ENCODE peak calls at places on chromosomes 7 and 10, in nine cellular contexts. One of them, this sample, is unnamed.

GRCh38 chr10:86609920-86610319 is 44.4 kb upstream of the OPN4 start:
- DNase-seq in cardiac muscle cell: no peak
- DNase-seq in left ventricle myocardium inferior: no peak
- DNase-seq in A549: no peak
- DNase-seq in lung: no peak
- DNase-seq in progenitor cell of endocrine pancreas: no peak
- DNase-seq in neural progenitor cell: no peak
- DNase-seq in fibroblast of the aortic adventitia: no peak
- DNase-seq in fibroblast of pulmonary artery: no peak
- DNase-seq in this sample: no peak

GRCh38 chr7:158495256-158495655 is 92.4 kb downstream of the PTPRN2 start:
- DNase-seq in A549: no peak
- DNase-seq in lung: no peak
- DNase-seq in progenitor cell of endocrine pancreas: no peak
- DNase-seq in fibroblast of the aortic adventitia: no peak
- DNase-seq in fibroblast of pulmonary artery: no peak
- DNase-seq in cardiac muscle cell: no peak
- DNase-seq in neural progenitor cell: peak; percentile 39
- DNase-seq in left ventricle myocardium inferior: no peak
- DNase-seq in this sample: no peak

GRCh38 chr10:78626471-78626870 is 442.3 kb upstream of the ZMIZ1 start:
- DNase-seq in left ventricle myocardium inferior: no peak
- DNase-seq in fibroblast of pulmonary artery: no peak
- DNase-seq in neural progenitor cell: peak; percentile 80
- DNase-seq in fibroblast of the aortic adventitia: no peak
- DNase-seq in A549: no peak
- DNase-seq in progenitor cell of endocrine pancreas: no peak
- DNase-seq in lung: no peak
- DNase-seq in cardiac muscle cell: no peak
- DNase-seq in this sample: no peak

GRCh38 chr7:76364198-76364584 is 5.4 kb upstream of the YWHAG start:
- DNase-seq in fibroblast of the aortic adventitia: peak; percentile 72
- DNase-seq in fibroblast of pulmonary artery: peak; percentile 77
- DNase-seq in A549: peak; percentile 69
- DNase-seq in left ventricle myocardium inferior: no peak
- DNase-seq in neural progenitor cell: no peak
- DNase-seq in cardiac muscle cell: peak; percentile 78
- DNase-seq in lung: no peak
- DNase-seq in progenitor cell of endocrine pancreas: no peak
- DNase-seq in this sample: no peak

GRCh38 chr7:105010538-105011523 is 3.2 kb upstream of the KMT2E start:
- DNase-seq in left ventricle myocardium inferior: no peak
- DNase-seq in fibroblast of pulmonary artery: peak; percentile 51
- DNase-seq in A549: no peak
- DNase-seq in lung: no peak
- DNase-seq in cardiac muscle cell: peak; percentile 50
- DNase-seq in fibroblast of the aortic adventitia: peak; percentile 59
- DNase-seq in neural progenitor cell: no peak
- DNase-seq in progenitor cell of endocrine pancreas: no peak
- DNase-seq in this sample: no peak

GRCh38 chr10:110138197-110138812 is 69.1 kb upstream of the MXI1 start:
- DNase-seq in lung: no peak
- DNase-seq in left ventricle myocardium inferior: no peak
- DNase-seq in cardiac muscle cell: peak; percentile 77
- DNase-seq in fibroblast of pulmonary artery: peak; percentile 82
- DNase-seq in neural progenitor cell: peak; percentile 79
- DNase-seq in A549: peak; percentile 67
- DNase-seq in progenitor cell of endocrine pancreas: no peak
- DNase-seq in fibroblast of the aortic adventitia: peak; percentile 79
- DNase-seq in this sample: peak; percentile 66

GRCh38 chr7:1961776-1962276 is 270.9 kb downstream of the MAD1L1 start:
- DNase-seq in fibroblast of pulmonary artery: peak; percentile 80
- DNase-seq in progenitor cell of endocrine pancreas: no peak
- DNase-seq in lung: no peak
- DNase-seq in fibroblast of the aortic adventitia: peak; percentile 94
- DNase-seq in A549: no peak
- DNase-seq in cardiac muscle cell: peak; percentile 68
- DNase-seq in left ventricle myocardium inferior: no peak
- DNase-seq in neural progenitor cell: no peak
- DNase-seq in this sample: no peak

GRCh38 chr10:420154-421121 is 269.0 kb downstream of the DIP2C start:
- DNase-seq in fibroblast of the aortic adventitia: peak; percentile 76
- DNase-seq in neural progenitor cell: no peak
- DNase-seq in A549: no peak
- DNase-seq in lung: no peak
- DNase-seq in progenitor cell of endocrine pancreas: no peak
- DNase-seq in cardiac muscle cell: no peak
- DNase-seq in fibroblast of pulmonary artery: peak; percentile 7
- DNase-seq in left ventricle myocardium inferior: no peak
- DNase-seq in this sample: no peak

GRCh38 chr10:43674546-43675205 is 26.0 kb upstream of the ZNF32 start:
- DNase-seq in neural progenitor cell: no peak
- DNase-seq in cardiac muscle cell: no peak
- DNase-seq in fibroblast of the aortic adventitia: no peak
- DNase-seq in progenitor cell of endocrine pancreas: no peak
- DNase-seq in lung: no peak
- DNase-seq in A549: no peak
- DNase-seq in left ventricle myocardium inferior: no peak
- DNase-seq in fibroblast of pulmonary artery: no peak
- DNase-seq in this sample: no peak

GRCh38 chr7:45185864-45186250 is 28.3 kb downstream of the RAMP3 start:
- DNase-seq in neural progenitor cell: no peak
- DNase-seq in fibroblast of pulmonary artery: no peak
- DNase-seq in lung: no peak
- DNase-seq in A549: no peak
- DNase-seq in cardiac muscle cell: no peak
- DNase-seq in fibroblast of the aortic adventitia: no peak
- DNase-seq in progenitor cell of endocrine pancreas: no peak
- DNase-seq in left ventricle myocardium inferior: no peak
- DNase-seq in this sample: no peak

GRCh38 chr7:143480501-143480900 is 2.8 kb downstream of the TAS2R41 start:
- DNase-seq in left ventricle myocardium inferior: no peak
- DNase-seq in cardiac muscle cell: no peak
- DNase-seq in fibroblast of pulmonary artery: no peak
- DNase-seq in neural progenitor cell: no peak
- DNase-seq in lung: no peak
- DNase-seq in progenitor cell of endocrine pancreas: no peak
- DNase-seq in A549: no peak
- DNase-seq in fibroblast of the aortic adventitia: no peak
- DNase-seq in this sample: no peak

GRCh38 chr7:94169682-94170081 is 165.5 kb upstream of the BET1 start:
- DNase-seq in left ventricle myocardium inferior: no peak
- DNase-seq in progenitor cell of endocrine pancreas: no peak
- DNase-seq in fibroblast of pulmonary artery: no peak
- DNase-seq in cardiac muscle cell: no peak
- DNase-seq in neural progenitor cell: no peak
- DNase-seq in lung: no peak
- DNase-seq in A549: no peak
- DNase-seq in fibroblast of the aortic adventitia: no peak
- DNase-seq in this sample: no peak

GRCh38 chr10:58414270-58415041 is 29.2 kb downstream of the TFAM start:
- DNase-seq in progenitor cell of endocrine pancreas: no peak
- DNase-seq in neural progenitor cell: peak; percentile 18
- DNase-seq in cardiac muscle cell: peak; percentile 89
- DNase-seq in A549: peak; percentile 82
- DNase-seq in lung: no peak
- DNase-seq in fibroblast of pulmonary artery: peak; percentile 89
- DNase-seq in left ventricle myocardium inferior: no peak
- DNase-seq in fibroblast of the aortic adventitia: peak; percentile 92
- DNase-seq in this sample: no peak

GRCh38 chr10:28130267-28130666 is 131.4 kb upstream of the ODAD2 start:
- DNase-seq in fibroblast of the aortic adventitia: peak; percentile 33
- DNase-seq in A549: no peak
- DNase-seq in neural progenitor cell: no peak
- DNase-seq in cardiac muscle cell: peak; percentile 40
- DNase-seq in left ventricle myocardium inferior: no peak
- DNase-seq in fibroblast of pulmonary artery: peak; percentile 46
- DNase-seq in progenitor cell of endocrine pancreas: no peak
- DNase-seq in lung: no peak
- DNase-seq in this sample: no peak

GRCh38 chr7:55468495-55468894 is 103.4 kb downstream of the LANCL2 start:
- DNase-seq in lung: no peak
- DNase-seq in progenitor cell of endocrine pancreas: no peak
- DNase-seq in left ventricle myocardium inferior: no peak
- DNase-seq in neural progenitor cell: no peak
- DNase-seq in A549: no peak
- DNase-seq in fibroblast of pulmonary artery: no peak
- DNase-seq in cardiac muscle cell: no peak
- DNase-seq in fibroblast of the aortic adventitia: no peak
- DNase-seq in this sample: no peak

GRCh38 chr10:88198023-88198422 is 334.6 kb downstream of the PTEN start:
- DNase-seq in fibroblast of the aortic adventitia: no peak
- DNase-seq in fibroblast of pulmonary artery: no peak
- DNase-seq in left ventricle myocardium inferior: no peak
- DNase-seq in A549: no peak
- DNase-seq in neural progenitor cell: no peak
- DNase-seq in cardiac muscle cell: no peak
- DNase-seq in lung: no peak
- DNase-seq in progenitor cell of endocrine pancreas: no peak
- DNase-seq in this sample: no peak

GRCh38 chr7:46296526-46296925 is 375.5 kb upstream of the IGFBP3 start:
- DNase-seq in fibroblast of the aortic adventitia: no peak
- DNase-seq in A549: no peak
- DNase-seq in left ventricle myocardium inferior: no peak
- DNase-seq in lung: no peak
- DNase-seq in fibroblast of pulmonary artery: no peak
- DNase-seq in cardiac muscle cell: no peak
- DNase-seq in progenitor cell of endocrine pancreas: no peak
- DNase-seq in neural progenitor cell: no peak
- DNase-seq in this sample: no peak
- TF ChIP-seq CTCF in fibroblast of the aortic adventitia: no peak
- TF ChIP-seq CTCF in A549: no peak
- TF ChIP-seq CTCF in left ventricle myocardium inferior: no peak
- TF ChIP-seq CTCF in lung: no peak
- TF ChIP-seq CTCF in fibroblast of pulmonary artery: no peak
- TF ChIP-seq CTCF in cardiac muscle cell: no peak
- TF ChIP-seq CTCF in progenitor cell of endocrine pancreas: no peak
- TF ChIP-seq CTCF in neural progenitor cell: no peak
- TF ChIP-seq CTCF in this sample: no peak

GRCh38 chr10:126949161-126949503 is 43.9 kb downstream of the DOCK1 start:
- DNase-seq in neural progenitor cell: no peak
- DNase-seq in fibroblast of pulmonary artery: no peak
- DNase-seq in fibroblast of the aortic adventitia: no peak
- DNase-seq in progenitor cell of endocrine pancreas: no peak
- DNase-seq in A549: no peak
- DNase-seq in lung: no peak
- DNase-seq in left ventricle myocardium inferior: no peak
- DNase-seq in cardiac muscle cell: no peak
- DNase-seq in this sample: no peak
- TF ChIP-seq CTCF in neural progenitor cell: no peak
- TF ChIP-seq CTCF in fibroblast of pulmonary artery: no peak
- TF ChIP-seq CTCF in fibroblast of the aortic adventitia: no peak
- TF ChIP-seq CTCF in progenitor cell of endocrine pancreas: no peak
- TF ChIP-seq CTCF in A549: no peak
- TF ChIP-seq CTCF in lung: no peak
- TF ChIP-seq CTCF in left ventricle myocardium inferior: no peak
- TF ChIP-seq CTCF in cardiac muscle cell: no peak
- TF ChIP-seq CTCF in this sample: no peak

GRCh38 chr7:67625257-67625713 is 628.7 kb downstream of the TYW1 start:
- DNase-seq in left ventricle myocardium inferior: peak; percentile 79
- DNase-seq in fibroblast of the aortic adventitia: peak; percentile 37
- DNase-seq in cardiac muscle cell: peak; percentile 89
- DNase-seq in A549: peak; percentile 77
- DNase-seq in fibroblast of pulmonary artery: peak; percentile 66
- DNase-seq in progenitor cell of endocrine pancreas: peak; percentile 73
- DNase-seq in neural progenitor cell: peak; percentile 95
- DNase-seq in lung: peak; percentile 61
- DNase-seq in this sample: peak; percentile 43
- TF ChIP-seq CTCF in left ventricle myocardium inferior: peak; percentile 94
- TF ChIP-seq CTCF in fibroblast of the aortic adventitia: peak; percentile 50
- TF ChIP-seq CTCF in cardiac muscle cell: peak; percentile 91
- TF ChIP-seq CTCF in A549: peak; percentile 80
- TF ChIP-seq CTCF in fibroblast of pulmonary artery: peak; percentile 76
- TF ChIP-seq CTCF in progenitor cell of endocrine pancreas: peak; percentile 98
- TF ChIP-seq CTCF in neural progenitor cell: peak; percentile 96
- TF ChIP-seq CTCF in lung: peak; percentile 56
- TF ChIP-seq CTCF in this sample: peak; percentile 72

DNA sequence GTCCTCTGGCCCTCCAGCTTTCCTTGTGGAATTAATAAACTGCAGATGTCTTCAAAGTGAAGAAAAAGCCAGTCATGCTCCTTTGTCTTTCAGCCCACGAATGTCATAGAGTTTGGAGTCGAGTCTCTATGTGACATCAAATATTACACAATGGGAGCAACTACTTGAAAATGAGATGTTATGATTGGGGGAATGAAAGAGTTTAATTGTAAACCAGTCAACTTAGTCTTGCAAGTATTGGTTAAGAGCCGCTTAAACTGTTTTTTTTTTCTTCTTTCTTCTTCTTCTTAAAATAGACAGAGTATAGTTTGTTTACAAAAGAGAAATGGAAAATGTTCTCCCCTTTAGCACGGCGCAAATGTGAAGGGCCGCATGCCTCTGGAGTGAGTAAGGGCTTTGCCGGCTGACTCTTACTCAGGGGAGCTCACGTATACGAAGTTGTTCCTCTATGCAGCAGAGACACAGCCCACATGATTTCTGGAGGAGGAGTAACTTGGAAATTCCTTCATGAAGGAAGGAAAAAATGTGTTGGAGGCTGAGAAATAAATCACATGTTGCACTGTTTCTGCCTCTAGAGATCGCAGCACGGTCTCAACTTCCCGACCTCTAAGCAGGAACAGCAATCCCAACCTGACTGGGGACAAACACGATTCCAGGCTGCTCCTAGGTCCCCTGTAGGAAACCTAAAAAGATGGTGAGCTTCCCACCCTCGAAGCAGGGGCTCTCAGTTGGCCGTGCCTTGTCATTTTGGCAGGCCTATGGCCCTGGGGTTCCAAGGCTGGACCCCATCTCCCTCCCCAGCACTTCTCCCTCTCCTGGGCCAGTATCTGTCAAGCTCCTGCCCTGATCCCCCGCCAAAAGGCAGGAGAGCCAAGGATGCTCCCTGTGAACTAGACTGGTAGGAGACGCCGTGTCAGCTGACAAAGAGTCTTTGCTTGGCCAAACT is 44.9 kb downstream of the MYOF start:
- DNase-seq in fibroblast of pulmonary artery: peak; percentile 99
- DNase-seq in lung: peak; percentile 85
- DNase-seq in cardiac muscle cell: peak; percentile 99
- DNase-seq in fibroblast of the aortic adventitia: peak; percentile 99
- DNase-seq in left ventricle myocardium inferior: peak; percentile 69
- DNase-seq in A549: peak; percentile 96
- DNase-seq in progenitor cell of endocrine pancreas: no peak
- DNase-seq in neural progenitor cell: peak; percentile 37
- DNase-seq in this sample: no peak
- TF ChIP-seq CTCF in fibroblast of pulmonary artery: no peak
- TF ChIP-seq CTCF in lung: no peak
- TF ChIP-seq CTCF in cardiac muscle cell: no peak
- TF ChIP-seq CTCF in fibroblast of the aortic adventitia: no peak
- TF ChIP-seq CTCF in left ventricle myocardium inferior: no peak
- TF ChIP-seq CTCF in A549: no peak
- TF ChIP-seq CTCF in progenitor cell of endocrine pancreas: no peak
- TF ChIP-seq CTCF in neural progenitor cell: no peak
- TF ChIP-seq CTCF in this sample: no peak

GRCh38 chr7:124101173-124101768 is 68.4 kb upstream of the TMEM229A start:
- DNase-seq in progenitor cell of endocrine pancreas: no peak
- DNase-seq in lung: no peak
- DNase-seq in A549: peak; percentile 31
- DNase-seq in left ventricle myocardium inferior: no peak
- DNase-seq in cardiac muscle cell: peak; percentile 53
- DNase-seq in neural progenitor cell: peak; percentile 56
- DNase-seq in fibroblast of pulmonary artery: peak; percentile 54
- DNase-seq in fibroblast of the aortic adventitia: peak; percentile 9
- DNase-seq in this sample: no peak
- TF ChIP-seq CTCF in progenitor cell of endocrine pancreas: peak; percentile 70
- TF ChIP-seq CTCF in lung: no peak
- TF ChIP-seq CTCF in A549: peak; percentile 56
- TF ChIP-seq CTCF in left ventricle myocardium inferior: peak; percentile 27
- TF ChIP-seq CTCF in cardiac muscle cell: peak; percentile 61
- TF ChIP-seq CTCF in neural progenitor cell: peak; percentile 85
- TF ChIP-seq CTCF in fibroblast of pulmonary artery: peak; percentile 56
- TF ChIP-seq CTCF in fibroblast of the aortic adventitia: peak; percentile 25
- TF ChIP-seq CTCF in this sample: peak; percentile 49